ENCODE peak calls at places on chromosomes 5 and 9, in five cellular contexts. One of them, this sample, is unnamed.

GRCh38 chr9:112380102-112380581 is at the start of gene HSDL2:
- DNase-seq in neural progenitor cell: no peak
- DNase-seq in PC-3: peak
- DNase-seq in SK-N-SH: no peak
- DNase-seq in HCT116: no peak
- DNase-seq in this sample: peak

GRCh38 chr9:102974530-102974929 is 20.6 kb upstream of the CYLC2 start:
- DNase-seq in neural progenitor cell: no peak
- DNase-seq in PC-3: peak
- DNase-seq in SK-N-SH: no peak
- DNase-seq in HCT116: no peak
- DNase-seq in this sample: no peak

GRCh38 chr5:142409253-142409594 is 84.4 kb upstream of the SPRY4 start:
- DNase-seq in neural progenitor cell: no peak
- DNase-seq in PC-3: no peak
- DNase-seq in SK-N-SH: no peak
- DNase-seq in HCT116: no peak
- DNase-seq in this sample: no peak

GRCh38 chr9:29214162-29214520 is 1640.9 kb upstream of the C9orf72 start:
- DNase-seq in neural progenitor cell: peak
- DNase-seq in PC-3: peak
- DNase-seq in SK-N-SH: peak
- DNase-seq in HCT116: no peak
- DNase-seq in this sample: no peak

GRCh38 chr9:100112677-100113336 is 13.8 kb downstream of the INVS start:
- DNase-seq in neural progenitor cell: peak
- DNase-seq in PC-3: no peak
- DNase-seq in SK-N-SH: no peak
- DNase-seq in HCT116: no peak
- DNase-seq in this sample: no peak

GRCh38 chr5:141734501-141735231 is 52.6 kb upstream of the ARAP3 start:
- DNase-seq in neural progenitor cell: peak
- DNase-seq in PC-3: peak
- DNase-seq in SK-N-SH: peak
- DNase-seq in HCT116: no peak
- DNase-seq in this sample: peak

GRCh38 chr5:172293054-172293744 is 9.6 kb upstream of the UBTD2 start:
- DNase-seq in neural progenitor cell: peak
- DNase-seq in PC-3: peak
- DNase-seq in SK-N-SH: peak
- DNase-seq in HCT116: peak
- DNase-seq in this sample: peak

GRCh38 chr9:117414220-117414905 is 494 bp downstream of the ASTN2 start:
- DNase-seq in neural progenitor cell: peak
- DNase-seq in PC-3: no peak
- DNase-seq in SK-N-SH: peak
- DNase-seq in HCT116: no peak
- DNase-seq in this sample: peak

GRCh38 chr5:180209137-180209581 is at the start of gene RASGEF1C:
- DNase-seq in neural progenitor cell: peak
- DNase-seq in PC-3: peak
- DNase-seq in SK-N-SH: peak
- DNase-seq in HCT116: peak
- DNase-seq in this sample: peak

GRCh38 chr5:64166201-64166959 is 737 bp downstream of the RNF180 start:
- DNase-seq in neural progenitor cell: peak
- DNase-seq in PC-3: peak
- DNase-seq in SK-N-SH: no peak
- DNase-seq in HCT116: no peak
- DNase-seq in this sample: no peak

GRCh38 chr5:64164166-64164565 is 1.5 kb upstream of the RNF180 start:
- DNase-seq in neural progenitor cell: no peak
- DNase-seq in PC-3: peak
- DNase-seq in SK-N-SH: no peak
- DNase-seq in HCT116: no peak
- DNase-seq in this sample: peak

GRCh38 chr5:64165160-64165499 is 513 bp upstream of the RNF180 start:
- DNase-seq in neural progenitor cell: no peak
- DNase-seq in PC-3: peak
- DNase-seq in SK-N-SH: no peak
- DNase-seq in HCT116: no peak
- DNase-seq in this sample: no peak

GRCh38 chr5:64163746-64164145 is 1.9 kb upstream of the RNF180 start:
- DNase-seq in neural progenitor cell: no peak
- DNase-seq in PC-3: no peak
- DNase-seq in SK-N-SH: no peak
- DNase-seq in HCT116: no peak
- DNase-seq in this sample: no peak

DNA sequence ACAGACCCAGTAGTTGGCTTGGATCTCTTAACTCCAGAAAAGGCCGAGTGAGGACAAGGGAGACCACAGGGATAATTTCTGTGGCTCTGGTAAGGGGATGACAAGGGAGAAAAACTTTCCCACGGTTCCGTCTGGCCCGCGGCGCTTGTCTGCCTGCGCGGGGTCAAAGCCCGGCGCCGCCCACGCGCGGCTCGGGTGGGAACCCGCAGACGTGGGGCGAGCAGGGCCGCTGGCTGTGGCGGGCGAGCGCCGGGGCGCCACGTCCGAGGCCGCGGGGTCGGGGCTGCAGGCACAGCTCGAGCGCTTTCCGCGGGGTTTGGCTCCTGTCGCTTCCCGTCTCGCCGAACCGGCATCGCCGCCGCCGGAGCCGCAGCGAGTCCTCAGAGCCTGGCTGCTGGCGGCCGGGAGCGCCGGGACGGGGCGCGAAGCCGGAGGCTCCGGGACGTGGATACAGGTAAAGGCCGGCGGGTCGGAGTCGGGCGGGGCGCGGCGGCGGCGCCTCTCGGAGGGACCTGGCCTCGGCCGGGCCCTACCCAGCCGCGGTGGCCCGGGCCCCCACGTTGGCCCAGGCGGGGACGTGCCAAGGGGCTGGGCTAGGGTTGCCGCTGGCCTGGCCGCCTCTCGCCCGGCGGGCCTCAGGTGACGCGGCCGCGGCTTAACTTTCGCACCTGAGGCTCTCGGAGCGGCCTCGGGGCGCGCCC is at the start of gene RNF180:
- DNase-seq in neural progenitor cell: peak
- DNase-seq in PC-3: peak
- DNase-seq in SK-N-SH: peak
- DNase-seq in HCT116: no peak
- DNase-seq in this sample: peak
- H3K9ac ChIP-seq in neural progenitor cell: no peak
- H3K9ac ChIP-seq in PC-3: peak
- H3K9ac ChIP-seq in SK-N-SH: no peak
- H3K9ac ChIP-seq in HCT116: no peak
- H3K9ac ChIP-seq in this sample: peak

GRCh38 chr5:123035320-123035949 is 1.1 kb downstream of the PPIC start:
- DNase-seq in neural progenitor cell: peak
- DNase-seq in PC-3: peak
- DNase-seq in SK-N-SH: peak
- DNase-seq in HCT116: peak
- DNase-seq in this sample: peak
- TF ChIP-seq EZH2phosphoT487 in neural progenitor cell: no peak
- TF ChIP-seq EZH2phosphoT487 in PC-3: no peak
- TF ChIP-seq EZH2phosphoT487 in SK-N-SH: no peak
- TF ChIP-seq EZH2phosphoT487 in HCT116: no peak
- TF ChIP-seq EZH2phosphoT487 in this sample: no peak

GRCh38 chr5:1032011-1032410 is 23.4 kb downstream of the NKD2 start:
- DNase-seq in neural progenitor cell: no peak
- DNase-seq in PC-3: no peak
- DNase-seq in SK-N-SH: peak
- DNase-seq in HCT116: no peak
- DNase-seq in this sample: no peak

GRCh38 chr5:1029945-1030625 is 21.5 kb downstream of the NKD2 start:
- DNase-seq in neural progenitor cell: no peak
- DNase-seq in PC-3: no peak
- DNase-seq in SK-N-SH: peak
- DNase-seq in HCT116: no peak
- DNase-seq in this sample: no peak

GRCh38 chr5:1031306-1031959 is 22.8 kb downstream of the NKD2 start:
- DNase-seq in neural progenitor cell: no peak
- DNase-seq in PC-3: no peak
- DNase-seq in SK-N-SH: peak
- DNase-seq in HCT116: no peak
- DNase-seq in this sample: no peak

GRCh38 chr5:1029270-1029944 is 20.8 kb downstream of the NKD2 start:
- DNase-seq in neural progenitor cell: no peak
- DNase-seq in PC-3: no peak
- DNase-seq in SK-N-SH: no peak
- DNase-seq in HCT116: no peak
- DNase-seq in this sample: no peak

GRCh38 chr5:1030801-1031271 is 22.2 kb downstream of the NKD2 start:
- DNase-seq in neural progenitor cell: no peak
- DNase-seq in PC-3: no peak
- DNase-seq in SK-N-SH: peak
- DNase-seq in HCT116: no peak
- DNase-seq in this sample: no peak
- H3K27ac ChIP-seq in neural progenitor cell: no peak
- H3K27ac ChIP-seq in PC-3: no peak
- H3K27ac ChIP-seq in SK-N-SH: no peak
- H3K27ac ChIP-seq in HCT116: no peak
- H3K27ac ChIP-seq in this sample: no peak

DNA sequence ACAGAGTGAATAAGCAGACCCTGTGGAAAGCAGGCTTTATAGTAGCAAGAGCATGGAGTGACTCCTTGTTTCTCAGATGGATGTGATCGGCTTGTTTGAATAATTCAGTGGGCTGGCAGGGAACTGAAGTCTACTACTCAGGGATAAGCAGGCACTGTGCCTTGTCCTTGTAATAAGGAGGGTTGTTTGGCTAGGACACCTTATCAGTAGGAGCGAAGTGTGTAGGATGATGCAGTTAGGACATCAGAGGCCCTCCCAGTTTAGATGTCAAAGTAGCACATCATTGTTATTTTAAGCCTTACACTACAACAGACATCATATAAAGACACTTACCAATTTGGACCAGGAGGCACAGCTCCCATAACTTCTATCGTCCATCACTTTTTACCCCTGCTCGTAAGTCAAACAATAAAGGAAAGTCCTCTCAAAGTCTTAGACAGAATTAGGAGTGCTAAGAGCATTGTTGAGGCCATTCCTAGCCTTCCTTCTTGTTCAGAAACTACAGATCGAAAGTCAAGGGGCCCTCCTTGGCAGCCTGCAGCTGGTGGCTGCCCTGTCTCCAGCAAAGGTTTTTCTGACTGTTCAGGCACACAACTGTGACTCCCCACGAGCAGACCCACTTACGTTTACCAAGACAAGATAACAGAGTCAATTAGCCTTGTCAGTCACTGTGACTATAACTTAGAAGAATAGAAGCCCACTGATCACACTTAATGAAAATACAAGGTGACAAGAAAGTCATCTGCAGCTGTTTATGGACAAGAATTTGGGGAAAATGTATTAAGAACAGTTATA is 218.6 kb downstream of the SNX18 start:
- DNase-seq in neural progenitor cell: no peak
- DNase-seq in PC-3: no peak
- DNase-seq in SK-N-SH: no peak
- DNase-seq in HCT116: no peak
- DNase-seq in this sample: no peak
- H3K9ac ChIP-seq in neural progenitor cell: no peak
- H3K9ac ChIP-seq in PC-3: no peak
- H3K9ac ChIP-seq in SK-N-SH: no peak
- H3K9ac ChIP-seq in HCT116: no peak
- H3K9ac ChIP-seq in this sample: no peak